ENCODE peak calls at places on chromosome 16, in ten cellular contexts. One of them, this sample, is unnamed.

GRCh38 chr16:62149646-62150045 is 113.4 kb upstream of the CDH8 start:
- DNase-seq in progenitor cell of endocrine pancreas: no peak
- DNase-seq in AG04450: no peak
- DNase-seq in AG10803: peak
- DNase-seq in heart right ventricle: no peak
- DNase-seq in uterus: no peak
- DNase-seq in cardiac fibroblast: no peak
- DNase-seq in cardiac muscle cell: no peak
- DNase-seq in pancreas: no peak
- DNase-seq in HFFc6: no peak
- DNase-seq in this sample: no peak

GRCh38 chr16:63512910-63513309 is 1476.7 kb upstream of the CDH8 start:
- DNase-seq in AG04450: no peak
- DNase-seq in progenitor cell of endocrine pancreas: no peak
- DNase-seq in cardiac muscle cell: no peak
- DNase-seq in AG10803: no peak
- DNase-seq in pancreas: no peak
- DNase-seq in HFFc6: no peak
- DNase-seq in cardiac fibroblast: no peak
- DNase-seq in heart right ventricle: no peak
- DNase-seq in uterus: no peak
- DNase-seq in this sample: no peak

GRCh38 chr16:89572042-89572441 is 3.5 kb upstream of the CPNE7 start:
- DNase-seq in uterus: no peak
- DNase-seq in pancreas: no peak
- DNase-seq in AG04450: no peak
- DNase-seq in AG10803: no peak
- DNase-seq in progenitor cell of endocrine pancreas: no peak
- DNase-seq in cardiac muscle cell: no peak
- DNase-seq in cardiac fibroblast: no peak
- DNase-seq in HFFc6: no peak
- DNase-seq in heart right ventricle: no peak
- DNase-seq in this sample: no peak

GRCh38 chr16:49588061-49588460 is 214.5 kb downstream of the C16orf78 start:
- DNase-seq in HFFc6: no peak
- DNase-seq in progenitor cell of endocrine pancreas: no peak
- DNase-seq in uterus: no peak
- DNase-seq in pancreas: no peak
- DNase-seq in heart right ventricle: no peak
- DNase-seq in cardiac fibroblast: no peak
- DNase-seq in AG04450: no peak
- DNase-seq in AG10803: no peak
- DNase-seq in cardiac muscle cell: no peak
- DNase-seq in this sample: no peak

GRCh38 chr16:12319464-12320030 is 343.0 kb downstream of the SNX29 start:
- DNase-seq in heart right ventricle: no peak
- DNase-seq in AG10803: no peak
- DNase-seq in cardiac fibroblast: no peak
- DNase-seq in HFFc6: no peak
- DNase-seq in pancreas: no peak
- DNase-seq in progenitor cell of endocrine pancreas: no peak
- DNase-seq in cardiac muscle cell: peak
- DNase-seq in uterus: no peak
- DNase-seq in AG04450: no peak
- DNase-seq in this sample: no peak

GRCh38 chr16:66385415-66385814 is 18.9 kb downstream of the CDH5 start:
- DNase-seq in uterus: no peak
- DNase-seq in cardiac fibroblast: no peak
- DNase-seq in HFFc6: no peak
- DNase-seq in heart right ventricle: no peak
- DNase-seq in cardiac muscle cell: no peak
- DNase-seq in AG10803: no peak
- DNase-seq in progenitor cell of endocrine pancreas: no peak
- DNase-seq in pancreas: no peak
- DNase-seq in AG04450: no peak
- DNase-seq in this sample: no peak

GRCh38 chr16:13108126-13108525 is 206.7 kb downstream of the SHISA9 start:
- DNase-seq in pancreas: no peak
- DNase-seq in heart right ventricle: no peak
- DNase-seq in AG10803: no peak
- DNase-seq in uterus: no peak
- DNase-seq in AG04450: no peak
- DNase-seq in progenitor cell of endocrine pancreas: no peak
- DNase-seq in cardiac muscle cell: no peak
- DNase-seq in HFFc6: no peak
- DNase-seq in cardiac fibroblast: no peak
- DNase-seq in this sample: no peak

GRCh38 chr16:8806272-8806983 is 8.8 kb downstream of the PMM2 start:
- DNase-seq in AG04450: no peak
- DNase-seq in AG10803: peak
- DNase-seq in heart right ventricle: no peak
- DNase-seq in cardiac fibroblast: no peak
- DNase-seq in cardiac muscle cell: no peak
- DNase-seq in progenitor cell of endocrine pancreas: no peak
- DNase-seq in pancreas: no peak
- DNase-seq in HFFc6: no peak
- DNase-seq in uterus: no peak
- DNase-seq in this sample: no peak

GRCh38 chr16:89378947-89379771 is 111.2 kb downstream of the ANKRD11 start:
- DNase-seq in uterus: no peak
- DNase-seq in AG10803: no peak
- DNase-seq in cardiac muscle cell: no peak
- DNase-seq in AG04450: no peak
- DNase-seq in heart right ventricle: no peak
- DNase-seq in progenitor cell of endocrine pancreas: no peak
- DNase-seq in pancreas: peak
- DNase-seq in cardiac fibroblast: no peak
- DNase-seq in HFFc6: no peak
- DNase-seq in this sample: no peak

GRCh38 chr16:30715777-30716445 is 16.9 kb downstream of the SRCAP start:
- DNase-seq in heart right ventricle: no peak
- DNase-seq in progenitor cell of endocrine pancreas: no peak
- DNase-seq in cardiac muscle cell: no peak
- DNase-seq in cardiac fibroblast: peak
- DNase-seq in uterus: no peak
- DNase-seq in pancreas: no peak
- DNase-seq in AG04450: no peak
- DNase-seq in HFFc6: peak
- DNase-seq in AG10803: peak
- DNase-seq in this sample: no peak

GRCh38 chr16:57003439-57004386 is 14.4 kb downstream of the NLRC5 start:
- DNase-seq in heart right ventricle: no peak
- DNase-seq in uterus: no peak
- DNase-seq in HFFc6: no peak
- DNase-seq in cardiac muscle cell: no peak
- DNase-seq in pancreas: no peak
- DNase-seq in cardiac fibroblast: no peak
- DNase-seq in AG10803: no peak
- DNase-seq in AG04450: no peak
- DNase-seq in progenitor cell of endocrine pancreas: no peak
- DNase-seq in this sample: no peak

DNA sequence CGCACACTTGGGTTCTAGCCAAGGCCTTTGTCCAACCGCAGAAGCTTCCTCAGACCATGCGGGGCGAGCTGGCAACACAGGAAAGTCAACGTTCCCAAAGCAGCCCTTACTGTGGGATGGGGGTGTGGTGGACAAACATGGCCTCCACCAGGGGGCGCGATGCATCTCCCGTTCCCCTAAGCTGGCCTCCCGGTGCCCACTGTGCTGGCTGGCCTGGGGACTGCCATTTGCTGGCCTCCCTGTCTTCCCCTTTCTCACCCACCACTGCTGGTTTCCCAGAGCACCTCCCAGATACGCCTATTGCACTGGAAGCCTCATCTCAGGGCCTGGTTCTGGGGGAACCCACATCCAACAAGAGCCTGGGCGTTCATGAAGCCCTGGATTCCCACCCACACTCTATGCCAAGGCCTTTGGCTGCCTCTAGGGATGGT is 145.3 kb downstream of the IRF8 start:
- DNase-seq in heart right ventricle: peak
- DNase-seq in AG10803: peak
- DNase-seq in AG04450: peak
- DNase-seq in uterus: no peak
- DNase-seq in cardiac fibroblast: peak
- DNase-seq in HFFc6: peak
- DNase-seq in cardiac muscle cell: peak
- DNase-seq in pancreas: no peak
- DNase-seq in progenitor cell of endocrine pancreas: peak
- DNase-seq in this sample: peak
- TF ChIP-seq CTCF in heart right ventricle: peak
- TF ChIP-seq CTCF in AG10803: peak
- TF ChIP-seq CTCF in AG04450: peak
- TF ChIP-seq CTCF in uterus: peak
- TF ChIP-seq CTCF in cardiac fibroblast: peak
- TF ChIP-seq CTCF in HFFc6: peak
- TF ChIP-seq CTCF in cardiac muscle cell: peak
- TF ChIP-seq CTCF in pancreas: peak
- TF ChIP-seq CTCF in progenitor cell of endocrine pancreas: peak
- TF ChIP-seq CTCF in this sample: peak

DNA sequence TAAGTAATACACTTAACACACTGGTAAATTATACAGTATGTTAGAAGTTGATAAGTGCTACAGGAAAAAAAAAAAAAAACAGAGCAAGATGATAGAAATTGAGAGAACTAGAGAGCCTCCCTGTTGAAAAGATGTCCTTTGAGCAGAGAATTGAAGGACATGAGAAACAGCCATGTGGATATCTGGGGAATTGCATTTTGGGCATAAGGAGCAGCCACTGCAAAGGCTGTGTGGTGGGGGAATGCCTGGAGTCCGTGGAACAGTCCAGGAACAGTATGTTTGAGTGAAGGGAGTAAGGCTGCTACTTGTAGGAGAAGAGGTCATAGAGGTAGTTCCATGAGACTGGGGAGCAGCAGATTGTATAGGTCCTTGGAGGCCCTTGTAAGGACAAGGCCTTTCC is 178.4 kb downstream of the FTO start:
- DNase-seq in AG10803: no peak
- DNase-seq in pancreas: no peak
- DNase-seq in HFFc6: no peak
- DNase-seq in AG04450: no peak
- DNase-seq in heart right ventricle: no peak
- DNase-seq in progenitor cell of endocrine pancreas: no peak
- DNase-seq in cardiac muscle cell: no peak
- DNase-seq in cardiac fibroblast: no peak
- DNase-seq in uterus: no peak
- DNase-seq in this sample: no peak
- TF ChIP-seq CTCF in AG10803: peak
- TF ChIP-seq CTCF in pancreas: no peak
- TF ChIP-seq CTCF in HFFc6: peak
- TF ChIP-seq CTCF in AG04450: no peak
- TF ChIP-seq CTCF in heart right ventricle: no peak
- TF ChIP-seq CTCF in progenitor cell of endocrine pancreas: no peak
- TF ChIP-seq CTCF in cardiac muscle cell: no peak
- TF ChIP-seq CTCF in cardiac fibroblast: peak
- TF ChIP-seq CTCF in uterus: no peak
- TF ChIP-seq CTCF in this sample: no peak

GRCh38 chr16:60991886-60992285 is 1044.4 kb downstream of the CDH8 start:
- DNase-seq in uterus: no peak
- DNase-seq in cardiac fibroblast: no peak
- DNase-seq in HFFc6: no peak
- DNase-seq in progenitor cell of endocrine pancreas: no peak
- DNase-seq in pancreas: no peak
- DNase-seq in AG04450: no peak
- DNase-seq in cardiac muscle cell: no peak
- DNase-seq in heart right ventricle: no peak
- DNase-seq in AG10803: no peak
- DNase-seq in this sample: no peak
- TF ChIP-seq CTCF in uterus: no peak
- TF ChIP-seq CTCF in cardiac fibroblast: no peak
- TF ChIP-seq CTCF in HFFc6: no peak
- TF ChIP-seq CTCF in progenitor cell of endocrine pancreas: no peak
- TF ChIP-seq CTCF in pancreas: no peak
- TF ChIP-seq CTCF in AG04450: no peak
- TF ChIP-seq CTCF in cardiac muscle cell: no peak
- TF ChIP-seq CTCF in heart right ventricle: no peak
- TF ChIP-seq CTCF in AG10803: no peak
- TF ChIP-seq CTCF in this sample: no peak

GRCh38 chr16:301950-302349 is 19.0 kb downstream of the PDIA2 start:
- DNase-seq in HFFc6: no peak
- DNase-seq in AG04450: no peak
- DNase-seq in pancreas: no peak
- DNase-seq in uterus: no peak
- DNase-seq in cardiac fibroblast: no peak
- DNase-seq in AG10803: no peak
- DNase-seq in heart right ventricle: no peak
- DNase-seq in cardiac muscle cell: no peak
- DNase-seq in progenitor cell of endocrine pancreas: no peak
- DNase-seq in this sample: no peak

GRCh38 chr16:306911-307370 is 24.0 kb downstream of the PDIA2 start:
- DNase-seq in progenitor cell of endocrine pancreas: no peak
- DNase-seq in AG10803: no peak
- DNase-seq in cardiac muscle cell: no peak
- DNase-seq in uterus: no peak
- DNase-seq in HFFc6: no peak
- DNase-seq in cardiac fibroblast: no peak
- DNase-seq in AG04450: no peak
- DNase-seq in pancreas: no peak
- DNase-seq in heart right ventricle: no peak
- DNase-seq in this sample: no peak

GRCh38 chr16:301235-301634 is 18.3 kb downstream of the PDIA2 start:
- DNase-seq in cardiac muscle cell: no peak
- DNase-seq in HFFc6: no peak
- DNase-seq in heart right ventricle: no peak
- DNase-seq in progenitor cell of endocrine pancreas: no peak
- DNase-seq in cardiac fibroblast: no peak
- DNase-seq in pancreas: no peak
- DNase-seq in uterus: no peak
- DNase-seq in AG10803: no peak
- DNase-seq in AG04450: no peak
- DNase-seq in this sample: no peak

GRCh38 chr16:305916-306315 is 23.0 kb downstream of the PDIA2 start:
- DNase-seq in progenitor cell of endocrine pancreas: no peak
- DNase-seq in pancreas: no peak
- DNase-seq in cardiac fibroblast: no peak
- DNase-seq in cardiac muscle cell: no peak
- DNase-seq in AG04450: no peak
- DNase-seq in AG10803: no peak
- DNase-seq in HFFc6: no peak
- DNase-seq in uterus: no peak
- DNase-seq in heart right ventricle: no peak
- DNase-seq in this sample: no peak

DNA sequence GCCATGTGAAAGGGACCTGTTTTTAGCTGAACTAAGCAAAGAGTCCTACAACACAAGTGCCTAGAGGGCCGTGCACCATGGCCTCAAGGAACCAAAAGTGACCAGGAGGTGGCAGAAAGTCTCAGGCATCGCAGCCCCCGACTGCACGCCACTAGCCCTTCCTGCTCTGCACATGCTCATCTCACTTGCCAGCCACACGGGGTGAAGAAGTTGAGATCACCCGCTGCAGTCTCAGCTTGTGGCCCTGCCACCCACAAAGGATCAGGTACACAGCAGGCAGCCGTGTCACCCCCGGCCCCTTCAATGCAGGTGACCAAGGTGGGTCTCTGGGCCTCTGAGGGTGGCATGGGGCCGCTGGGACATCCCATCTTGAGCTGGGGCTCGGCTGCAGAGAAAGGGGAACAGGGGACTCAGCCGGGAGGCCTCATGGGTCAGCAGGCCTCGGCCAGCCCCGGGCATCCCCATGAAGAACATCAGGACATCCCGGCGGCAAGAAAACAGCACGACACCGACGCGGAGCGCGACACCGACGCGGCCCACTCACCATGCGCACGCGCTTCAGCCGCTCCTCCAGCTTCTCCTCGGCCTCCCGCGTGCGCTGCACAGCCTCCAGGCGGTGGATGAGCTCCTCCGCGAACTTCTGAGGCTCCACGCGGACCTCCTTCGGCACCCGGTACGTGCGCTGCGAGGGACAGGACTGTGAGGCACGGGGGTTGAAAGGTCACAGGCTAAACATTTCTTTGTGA is 21.0 kb downstream of the PDIA2 start:
- DNase-seq in cardiac muscle cell: no peak
- DNase-seq in AG04450: no peak
- DNase-seq in HFFc6: no peak
- DNase-seq in heart right ventricle: no peak
- DNase-seq in AG10803: peak
- DNase-seq in cardiac fibroblast: peak
- DNase-seq in pancreas: no peak
- DNase-seq in progenitor cell of endocrine pancreas: no peak
- DNase-seq in uterus: no peak
- DNase-seq in this sample: no peak
- TF ChIP-seq CTCF in cardiac muscle cell: no peak
- TF ChIP-seq CTCF in AG04450: no peak
- TF ChIP-seq CTCF in HFFc6: peak
- TF ChIP-seq CTCF in heart right ventricle: no peak
- TF ChIP-seq CTCF in AG10803: no peak
- TF ChIP-seq CTCF in cardiac fibroblast: peak
- TF ChIP-seq CTCF in pancreas: no peak
- TF ChIP-seq CTCF in progenitor cell of endocrine pancreas: no peak
- TF ChIP-seq CTCF in uterus: no peak
- TF ChIP-seq CTCF in this sample: no peak

This sample was measured in AG09319.